ENCODE peak calls at places on chromosome 6, in four cellular contexts. Q is HEK293T; K is activated T-helper 9 cell treated with anti-CD3 and anti-CD28 coated beads, Interleukin-2, amount 50 U/mL, for 16 hours; T is mucosa of descending colon. E is an unnamed sample.

GRCh38 chr6:25649611-25650010 is 2.4 kb upstream of the SCGN start:
- DNase-seq in Q (no peak), K (no peak), T (no peak), E (no peak)

GRCh38 chr6:150290429-150290828 is 78.4 kb upstream of the IYD start:
- DNase-seq in Q (no peak), K (no peak), T (no peak), E (no peak)

GRCh38 chr6:67974931-67975330 is 660.2 kb upstream of the ADGRB3 start:
- DNase-seq in Q (no peak), K (no peak), T (no peak), E (no peak)

GRCh38 chr6:163554663-163555062 is 140.1 kb downstream of the QKI start:
- DNase-seq in Q (peak; percentile 64), K (peak; percentile 16), T (peak; percentile 60), E (peak; percentile 30)

GRCh38 chr6:31559958-31560696 is 12.0 kb upstream of the LTA start:
- DNase-seq in Q (no peak), K (no peak), T (peak; percentile 47), E (no peak)

GRCh38 chr6:124055986-124056385 is 252.3 kb downstream of the NKAIN2 start:
- DNase-seq in Q (no peak), K (no peak), T (no peak), E (no peak)

GRCh38 chr6:37741757-37742400 is 44.2 kb upstream of the MDGA1 start:
- DNase-seq in Q (no peak), K (no peak), T (no peak), E (peak; percentile 70)

GRCh38 chr6:31058128-31058894 is 48.0 kb downstream of the MUC22 start:
- DNase-seq in Q (peak; percentile 64), K (no peak), T (no peak), E (no peak)

GRCh38 chr6:106973018-106973840 is 1.3 kb downstream of the CD24 start:
- DNase-seq in Q (no peak), K (no peak), T (peak; percentile 62), E (peak; percentile 39)

GRCh38 chr6:37052027-37052628 is 46.7 kb downstream of the FGD2 start:
- DNase-seq in Q (no peak), K (no peak), T (peak; percentile 36), E (no peak)

GRCh38 chr6:107216197-107216933 is 101.0 kb upstream of the BEND3 start:
- DNase-seq in Q (no peak), K (no peak), T (no peak), E (no peak)

GRCh38 chr6:127539292-127539691 is 20.2 kb upstream of the MTCL3 start:
- DNase-seq in Q (no peak), K (no peak), T (no peak), E (no peak)

GRCh38 chr6:116497089-116497676 is 14.3 kb upstream of the CALHM5 start:
- DNase-seq in Q (no peak), K (no peak), T (no peak), E (no peak)

GRCh38 chr6:161050134-161050765 is 58.7 kb downstream of the MAP3K4 start:
- DNase-seq in Q (no peak), K (no peak), T (no peak), E (no peak)

GRCh38 chr6:140082867-140083297 is 708.4 kb upstream of the CITED2 start:
- DNase-seq in Q (no peak), K (no peak), T (no peak), E (no peak)

GRCh38 chr6:127503022-127503421 is 16.1 kb downstream of the MTCL3 start:
- DNase-seq in Q (no peak), K (no peak), T (no peak), E (no peak)

GRCh38 chr6:11584264-11584663 is 46.7 kb downstream of the TMEM170B start:
- DNase-seq in Q (no peak), K (no peak), T (no peak), E (no peak)

GRCh38 chr6:122388945-122389344 is 10.5 kb upstream of the HSF2 start:
- DNase-seq in Q (no peak), K (no peak), T (no peak), E (no peak)

GRCh38 chr6:42099340-42100028 is 42.9 kb downstream of the C6orf132 start:
- DNase-seq in Q (no peak), K (no peak), T (peak; percentile 78), E (peak; percentile 46)

GRCh38 chr6:26366504-26366903 is 1.5 kb downstream of the BTN3A2 start:
- DNase-seq in Q (no peak), K (no peak), T (no peak), E (no peak)

GRCh38 chr6:50762798-50763197 is 49.5 kb downstream of the TFAP2D start:
- DNase-seq in Q (no peak), K (no peak), T (no peak), E (no peak)

GRCh38 chr6:135534773-135535380 is 37.3 kb upstream of the AHI1 start:
- DNase-seq in Q (no peak), K (no peak), T (no peak), E (no peak)

GRCh38 chr6:2222275-2222842 is 23.0 kb downstream of the GMDS start:
- DNase-seq in Q (no peak), K (no peak), T (no peak), E (no peak)

GRCh38 chr6:17478223-17478907 is 85.0 kb downstream of the CAP2 start:
- DNase-seq in Q (no peak), K (no peak), T (no peak), E (no peak)

GRCh38 chr6:32081168-32081624 is 27.9 kb downstream of the TNXB start:
- DNase-seq in Q (no peak), K (no peak), T (peak; percentile 43), E (peak; percentile 33)

GRCh38 chr6:43978473-43979360 is 148.5 kb downstream of the MRPL14 start:
- DNase-seq in Q (no peak), K (no peak), T (no peak), E (no peak)

GRCh38 chr6:157621401-157621800 is 201.6 kb upstream of the SNX9 start:
- DNase-seq in Q (no peak), K (no peak), T (no peak), E (no peak)

GRCh38 chr6:11730645-11731044 is 48.0 kb downstream of the ADTRP start:
- DNase-seq in Q (no peak), K (no peak), T (no peak), E (no peak)

E was measured in body of pancreas.